ENCODE peak calls at places on chromosomes 4 and X, in eight cellular contexts. One of them, this sample, is unnamed.

GRCh38 chrX:153460826-153461225 is 9.6 kb downstream of the HAUS7 start:
- DNase-seq in stimulated activated CD4-positive, alpha-beta T cell treated with anti-CD3 and anti-CD28 coated beads, Interleukin-12 subunit alpha, Interleukin-12 subunit beta, amount 100 ng/mL, for 4 hours: peak
- DNase-seq in GM12891: peak
- DNase-seq in T-helper 2 cell: peak
- DNase-seq in AG10803: peak
- DNase-seq in chondrocyte: peak
- DNase-seq in iris pigment epithelial cell: peak
- DNase-seq in NCI-H2081: peak
- DNase-seq in this sample: peak

GRCh38 chr4:172892300-172892699 is 276.3 kb upstream of the GALNT7 start:
- DNase-seq in stimulated activated CD4-positive, alpha-beta T cell treated with anti-CD3 and anti-CD28 coated beads, Interleukin-12 subunit alpha, Interleukin-12 subunit beta, amount 100 ng/mL, for 4 hours: no peak
- DNase-seq in iris pigment epithelial cell: peak
- DNase-seq in GM12891: no peak
- DNase-seq in AG10803: no peak
- DNase-seq in chondrocyte: no peak
- DNase-seq in NCI-H2081: no peak
- DNase-seq in T-helper 2 cell: peak
- DNase-seq in this sample: no peak

GRCh38 chr4:158250321-158250720 is 40.0 kb downstream of the TMEM144 start:
- DNase-seq in AG10803: no peak
- DNase-seq in GM12891: no peak
- DNase-seq in iris pigment epithelial cell: no peak
- DNase-seq in chondrocyte: no peak
- DNase-seq in stimulated activated CD4-positive, alpha-beta T cell treated with anti-CD3 and anti-CD28 coated beads, Interleukin-12 subunit alpha, Interleukin-12 subunit beta, amount 100 ng/mL, for 4 hours: no peak
- DNase-seq in T-helper 2 cell: no peak
- DNase-seq in NCI-H2081: no peak
- DNase-seq in this sample: no peak

GRCh38 chr4:160983035-160983434 is 1180.8 kb downstream of the FSTL5 start:
- DNase-seq in NCI-H2081: no peak
- DNase-seq in iris pigment epithelial cell: no peak
- DNase-seq in T-helper 2 cell: no peak
- DNase-seq in stimulated activated CD4-positive, alpha-beta T cell treated with anti-CD3 and anti-CD28 coated beads, Interleukin-12 subunit alpha, Interleukin-12 subunit beta, amount 100 ng/mL, for 4 hours: no peak
- DNase-seq in chondrocyte: peak
- DNase-seq in AG10803: no peak
- DNase-seq in GM12891: no peak
- DNase-seq in this sample: no peak

GRCh38 chrX:150813922-150814321 is 84.5 kb downstream of the CD99L2 start:
- DNase-seq in AG10803: peak
- DNase-seq in stimulated activated CD4-positive, alpha-beta T cell treated with anti-CD3 and anti-CD28 coated beads, Interleukin-12 subunit alpha, Interleukin-12 subunit beta, amount 100 ng/mL, for 4 hours: no peak
- DNase-seq in iris pigment epithelial cell: peak
- DNase-seq in T-helper 2 cell: peak
- DNase-seq in chondrocyte: no peak
- DNase-seq in NCI-H2081: no peak
- DNase-seq in GM12891: no peak
- DNase-seq in this sample: no peak

GRCh38 chrX:119482497-119483480 is 14.5 kb downstream of the SLC25A5 start:
- DNase-seq in NCI-H2081: peak
- DNase-seq in GM12891: peak
- DNase-seq in stimulated activated CD4-positive, alpha-beta T cell treated with anti-CD3 and anti-CD28 coated beads, Interleukin-12 subunit alpha, Interleukin-12 subunit beta, amount 100 ng/mL, for 4 hours: peak
- DNase-seq in T-helper 2 cell: peak
- DNase-seq in chondrocyte: no peak
- DNase-seq in iris pigment epithelial cell: peak
- DNase-seq in AG10803: peak
- DNase-seq in this sample: peak

GRCh38 chr4:186693159-186693815 is 30.4 kb downstream of the FAT1 start:
- DNase-seq in GM12891: no peak
- DNase-seq in iris pigment epithelial cell: peak
- DNase-seq in chondrocyte: no peak
- DNase-seq in stimulated activated CD4-positive, alpha-beta T cell treated with anti-CD3 and anti-CD28 coated beads, Interleukin-12 subunit alpha, Interleukin-12 subunit beta, amount 100 ng/mL, for 4 hours: no peak
- DNase-seq in NCI-H2081: no peak
- DNase-seq in T-helper 2 cell: no peak
- DNase-seq in AG10803: peak
- DNase-seq in this sample: no peak

GRCh38 chr4:82842593-82842992 is 44.0 kb upstream of the SCD5 start:
- DNase-seq in NCI-H2081: no peak
- DNase-seq in AG10803: peak
- DNase-seq in chondrocyte: no peak
- DNase-seq in T-helper 2 cell: no peak
- DNase-seq in iris pigment epithelial cell: peak
- DNase-seq in GM12891: no peak
- DNase-seq in stimulated activated CD4-positive, alpha-beta T cell treated with anti-CD3 and anti-CD28 coated beads, Interleukin-12 subunit alpha, Interleukin-12 subunit beta, amount 100 ng/mL, for 4 hours: no peak
- DNase-seq in this sample: no peak

GRCh38 chr4:137583650-137584049 is 51.4 kb upstream of the PCDH18 start:
- DNase-seq in stimulated activated CD4-positive, alpha-beta T cell treated with anti-CD3 and anti-CD28 coated beads, Interleukin-12 subunit alpha, Interleukin-12 subunit beta, amount 100 ng/mL, for 4 hours: no peak
- DNase-seq in AG10803: no peak
- DNase-seq in GM12891: no peak
- DNase-seq in NCI-H2081: no peak
- DNase-seq in T-helper 2 cell: no peak
- DNase-seq in iris pigment epithelial cell: no peak
- DNase-seq in chondrocyte: no peak
- DNase-seq in this sample: no peak

GRCh38 chr4:70958681-70959080 is 34.8 kb upstream of the DCK start:
- DNase-seq in AG10803: peak
- DNase-seq in GM12891: no peak
- DNase-seq in stimulated activated CD4-positive, alpha-beta T cell treated with anti-CD3 and anti-CD28 coated beads, Interleukin-12 subunit alpha, Interleukin-12 subunit beta, amount 100 ng/mL, for 4 hours: no peak
- DNase-seq in iris pigment epithelial cell: peak
- DNase-seq in chondrocyte: no peak
- DNase-seq in T-helper 2 cell: no peak
- DNase-seq in NCI-H2081: no peak
- DNase-seq in this sample: no peak

GRCh38 chr4:133484287-133484686 is 335.2 kb downstream of the PCDH10 start:
- DNase-seq in chondrocyte: no peak
- DNase-seq in NCI-H2081: no peak
- DNase-seq in T-helper 2 cell: no peak
- DNase-seq in AG10803: no peak
- DNase-seq in GM12891: no peak
- DNase-seq in stimulated activated CD4-positive, alpha-beta T cell treated with anti-CD3 and anti-CD28 coated beads, Interleukin-12 subunit alpha, Interleukin-12 subunit beta, amount 100 ng/mL, for 4 hours: no peak
- DNase-seq in iris pigment epithelial cell: no peak
- DNase-seq in this sample: no peak

GRCh38 chrX:44908838-44909237 is 35.9 kb downstream of the KDM6A start:
- DNase-seq in chondrocyte: no peak
- DNase-seq in T-helper 2 cell: no peak
- DNase-seq in iris pigment epithelial cell: no peak
- DNase-seq in AG10803: no peak
- DNase-seq in stimulated activated CD4-positive, alpha-beta T cell treated with anti-CD3 and anti-CD28 coated beads, Interleukin-12 subunit alpha, Interleukin-12 subunit beta, amount 100 ng/mL, for 4 hours: no peak
- DNase-seq in GM12891: no peak
- DNase-seq in NCI-H2081: no peak
- DNase-seq in this sample: no peak

GRCh38 chr4:123398803-123399637 is 2.4 kb downstream of the SPRY1 start:
- DNase-seq in stimulated activated CD4-positive, alpha-beta T cell treated with anti-CD3 and anti-CD28 coated beads, Interleukin-12 subunit alpha, Interleukin-12 subunit beta, amount 100 ng/mL, for 4 hours: peak
- DNase-seq in NCI-H2081: no peak
- DNase-seq in GM12891: no peak
- DNase-seq in chondrocyte: no peak
- DNase-seq in AG10803: peak
- DNase-seq in iris pigment epithelial cell: peak
- DNase-seq in T-helper 2 cell: peak
- DNase-seq in this sample: peak

GRCh38 chr4:519203-519651 is 20.2 kb downstream of the PIGG start:
- DNase-seq in stimulated activated CD4-positive, alpha-beta T cell treated with anti-CD3 and anti-CD28 coated beads, Interleukin-12 subunit alpha, Interleukin-12 subunit beta, amount 100 ng/mL, for 4 hours: no peak
- DNase-seq in iris pigment epithelial cell: no peak
- DNase-seq in T-helper 2 cell: no peak
- DNase-seq in AG10803: no peak
- DNase-seq in GM12891: no peak
- DNase-seq in NCI-H2081: peak
- DNase-seq in chondrocyte: no peak
- DNase-seq in this sample: no peak

GRCh38 chr4:112861378-112862317 is 187.8 kb upstream of the ANK2 start:
- DNase-seq in iris pigment epithelial cell: no peak
- DNase-seq in T-helper 2 cell: no peak
- DNase-seq in chondrocyte: no peak
- DNase-seq in NCI-H2081: no peak
- DNase-seq in GM12891: no peak
- DNase-seq in stimulated activated CD4-positive, alpha-beta T cell treated with anti-CD3 and anti-CD28 coated beads, Interleukin-12 subunit alpha, Interleukin-12 subunit beta, amount 100 ng/mL, for 4 hours: no peak
- DNase-seq in AG10803: no peak
- DNase-seq in this sample: no peak

GRCh38 chr4:122764808-122765189 is 32.3 kb downstream of the BBS12 start:
- DNase-seq in chondrocyte: no peak
- DNase-seq in T-helper 2 cell: peak
- DNase-seq in AG10803: peak
- DNase-seq in NCI-H2081: no peak
- DNase-seq in stimulated activated CD4-positive, alpha-beta T cell treated with anti-CD3 and anti-CD28 coated beads, Interleukin-12 subunit alpha, Interleukin-12 subunit beta, amount 100 ng/mL, for 4 hours: no peak
- DNase-seq in GM12891: no peak
- DNase-seq in iris pigment epithelial cell: peak
- DNase-seq in this sample: no peak

GRCh38 chr4:38034986-38035882 is 75.0 kb downstream of the PTTG2 start:
- DNase-seq in stimulated activated CD4-positive, alpha-beta T cell treated with anti-CD3 and anti-CD28 coated beads, Interleukin-12 subunit alpha, Interleukin-12 subunit beta, amount 100 ng/mL, for 4 hours: no peak
- DNase-seq in T-helper 2 cell: peak
- DNase-seq in NCI-H2081: peak
- DNase-seq in AG10803: peak
- DNase-seq in GM12891: peak
- DNase-seq in chondrocyte: no peak
- DNase-seq in iris pigment epithelial cell: peak
- DNase-seq in this sample: peak

GRCh38 chr4:6300359-6300758 is 30.7 kb downstream of the WFS1 start:
- DNase-seq in AG10803: no peak
- DNase-seq in T-helper 2 cell: no peak
- DNase-seq in chondrocyte: no peak
- DNase-seq in GM12891: no peak
- DNase-seq in iris pigment epithelial cell: no peak
- DNase-seq in NCI-H2081: no peak
- DNase-seq in stimulated activated CD4-positive, alpha-beta T cell treated with anti-CD3 and anti-CD28 coated beads, Interleukin-12 subunit alpha, Interleukin-12 subunit beta, amount 100 ng/mL, for 4 hours: no peak
- DNase-seq in this sample: no peak

GRCh38 chrX:83916525-83916924 is 55.6 kb downstream of the CYLC1 start:
- DNase-seq in NCI-H2081: peak
- DNase-seq in T-helper 2 cell: no peak
- DNase-seq in stimulated activated CD4-positive, alpha-beta T cell treated with anti-CD3 and anti-CD28 coated beads, Interleukin-12 subunit alpha, Interleukin-12 subunit beta, amount 100 ng/mL, for 4 hours: no peak
- DNase-seq in GM12891: no peak
- DNase-seq in AG10803: peak
- DNase-seq in iris pigment epithelial cell: peak
- DNase-seq in chondrocyte: no peak
- DNase-seq in this sample: no peak

GRCh38 chrX:107659768-107660167 is 31.5 kb downstream of the PRPS1 start:
- DNase-seq in T-helper 2 cell: peak
- DNase-seq in iris pigment epithelial cell: peak
- DNase-seq in NCI-H2081: peak
- DNase-seq in chondrocyte: no peak
- DNase-seq in stimulated activated CD4-positive, alpha-beta T cell treated with anti-CD3 and anti-CD28 coated beads, Interleukin-12 subunit alpha, Interleukin-12 subunit beta, amount 100 ng/mL, for 4 hours: no peak
- DNase-seq in AG10803: peak
- DNase-seq in GM12891: no peak
- DNase-seq in this sample: peak

GRCh38 chrX:39335447-39336235 is 534.4 kb downstream of the MID1IP1 start:
- DNase-seq in T-helper 2 cell: no peak
- DNase-seq in chondrocyte: no peak
- DNase-seq in GM12891: no peak
- DNase-seq in iris pigment epithelial cell: no peak
- DNase-seq in stimulated activated CD4-positive, alpha-beta T cell treated with anti-CD3 and anti-CD28 coated beads, Interleukin-12 subunit alpha, Interleukin-12 subunit beta, amount 100 ng/mL, for 4 hours: no peak
- DNase-seq in NCI-H2081: peak
- DNase-seq in AG10803: no peak
- DNase-seq in this sample: no peak

GRCh38 chr4:80036949-80037348 is 36.1 kb downstream of the ANTXR2 start:
- DNase-seq in T-helper 2 cell: no peak
- DNase-seq in AG10803: peak
- DNase-seq in stimulated activated CD4-positive, alpha-beta T cell treated with anti-CD3 and anti-CD28 coated beads, Interleukin-12 subunit alpha, Interleukin-12 subunit beta, amount 100 ng/mL, for 4 hours: no peak
- DNase-seq in GM12891: no peak
- DNase-seq in chondrocyte: no peak
- DNase-seq in NCI-H2081: no peak
- DNase-seq in iris pigment epithelial cell: peak
- DNase-seq in this sample: peak

This sample was measured in T-helper 1 cell.